ENCODE peak calls at places on chromosomes 13 and 19, in six cellular contexts. One of them, this sample, is unnamed.

GRCh38 chr19:40241809-40242384 is 15.4 kb upstream of the CCNP start:
- DNase-seq in fibroblast of pulmonary artery: peak; percentile 96
- DNase-seq in NCI-H187 treated with DMSO at 0.1 percent for 48 hours: no peak
- DNase-seq in amniotic stem cell: no peak
- DNase-seq in endothelial cell of umbilical vein: peak; percentile 91
- DNase-seq in immature natural killer cell: no peak
- DNase-seq in this sample: no peak

GRCh38 chr13:34416833-34417425 is 525.1 kb upstream of the NBEA start:
- DNase-seq in endothelial cell of umbilical vein: no peak
- DNase-seq in immature natural killer cell: no peak
- DNase-seq in NCI-H187 treated with DMSO at 0.1 percent for 48 hours: no peak
- DNase-seq in amniotic stem cell: no peak
- DNase-seq in fibroblast of pulmonary artery: peak; percentile 80
- DNase-seq in this sample: no peak

GRCh38 chr13:77390391-77390790 is 63.5 kb upstream of the MYCBP2 start:
- DNase-seq in endothelial cell of umbilical vein: no peak
- DNase-seq in fibroblast of pulmonary artery: no peak
- DNase-seq in amniotic stem cell: no peak
- DNase-seq in immature natural killer cell: no peak
- DNase-seq in NCI-H187 treated with DMSO at 0.1 percent for 48 hours: no peak
- DNase-seq in this sample: no peak

GRCh38 chr19:2455481-2456300 is 1.1 kb downstream of the LMNB2 start:
- DNase-seq in amniotic stem cell: no peak
- DNase-seq in endothelial cell of umbilical vein: no peak
- DNase-seq in immature natural killer cell: peak; percentile 35
- DNase-seq in fibroblast of pulmonary artery: no peak
- DNase-seq in NCI-H187 treated with DMSO at 0.1 percent for 48 hours: no peak
- DNase-seq in this sample: no peak

GRCh38 chr13:91369432-91369831 is 21.9 kb downstream of the MIR17HG start:
- DNase-seq in fibroblast of pulmonary artery: peak; percentile 73
- DNase-seq in immature natural killer cell: no peak
- DNase-seq in NCI-H187 treated with DMSO at 0.1 percent for 48 hours: no peak
- DNase-seq in endothelial cell of umbilical vein: peak; percentile 67
- DNase-seq in amniotic stem cell: no peak
- DNase-seq in this sample: no peak

GRCh38 chr13:92164822-92165221 is 766.4 kb downstream of the GPC5 start:
- DNase-seq in amniotic stem cell: no peak
- DNase-seq in NCI-H187 treated with DMSO at 0.1 percent for 48 hours: no peak
- DNase-seq in fibroblast of pulmonary artery: no peak
- DNase-seq in immature natural killer cell: no peak
- DNase-seq in endothelial cell of umbilical vein: no peak
- DNase-seq in this sample: no peak

GRCh38 chr13:101121608-101122007 is 294.7 kb downstream of the NALCN start:
- DNase-seq in fibroblast of pulmonary artery: no peak
- DNase-seq in amniotic stem cell: no peak
- DNase-seq in endothelial cell of umbilical vein: no peak
- DNase-seq in immature natural killer cell: no peak
- DNase-seq in NCI-H187 treated with DMSO at 0.1 percent for 48 hours: no peak
- DNase-seq in this sample: no peak

GRCh38 chr19:19602136-19602712 is 16.3 kb downstream of the PBX4 start:
- DNase-seq in amniotic stem cell: no peak
- DNase-seq in fibroblast of pulmonary artery: no peak
- DNase-seq in endothelial cell of umbilical vein: no peak
- DNase-seq in NCI-H187 treated with DMSO at 0.1 percent for 48 hours: no peak
- DNase-seq in immature natural killer cell: no peak
- DNase-seq in this sample: no peak

GRCh38 chr19:7636691-7637373 is at the start of gene STXBP2:
- DNase-seq in immature natural killer cell: peak; percentile 90
- DNase-seq in amniotic stem cell: no peak
- DNase-seq in fibroblast of pulmonary artery: peak; percentile 42
- DNase-seq in endothelial cell of umbilical vein: peak; percentile 34
- DNase-seq in NCI-H187 treated with DMSO at 0.1 percent for 48 hours: no peak
- DNase-seq in this sample: peak; percentile 5

GRCh38 chr19:27776020-27776419 is 1436.9 kb downstream of the UQCRFS1 start:
- DNase-seq in NCI-H187 treated with DMSO at 0.1 percent for 48 hours: no peak
- DNase-seq in endothelial cell of umbilical vein: no peak
- DNase-seq in amniotic stem cell: no peak
- DNase-seq in fibroblast of pulmonary artery: peak; percentile 85
- DNase-seq in immature natural killer cell: no peak
- DNase-seq in this sample: no peak

GRCh38 chr13:24271611-24272451 is 37.5 kb upstream of the C1QTNF9 start:
- DNase-seq in NCI-H187 treated with DMSO at 0.1 percent for 48 hours: no peak
- DNase-seq in fibroblast of pulmonary artery: peak; percentile 81
- DNase-seq in amniotic stem cell: no peak
- DNase-seq in endothelial cell of umbilical vein: peak; percentile 60
- DNase-seq in immature natural killer cell: peak; percentile 84
- DNase-seq in this sample: no peak

GRCh38 chr19:29245221-29245620 is 32.3 kb upstream of the UQCRFS1 start:
- DNase-seq in fibroblast of pulmonary artery: peak; percentile 2
- DNase-seq in amniotic stem cell: no peak
- DNase-seq in NCI-H187 treated with DMSO at 0.1 percent for 48 hours: no peak
- DNase-seq in immature natural killer cell: no peak
- DNase-seq in endothelial cell of umbilical vein: no peak
- DNase-seq in this sample: no peak

GRCh38 chr19:33394723-33395560 is 21.4 kb downstream of the CEBPG start:
- DNase-seq in fibroblast of pulmonary artery: no peak
- DNase-seq in immature natural killer cell: no peak
- DNase-seq in amniotic stem cell: no peak
- DNase-seq in endothelial cell of umbilical vein: peak; percentile 19
- DNase-seq in NCI-H187 treated with DMSO at 0.1 percent for 48 hours: no peak
- DNase-seq in this sample: no peak

GRCh38 chr13:44749906-44750305 is 173.8 kb upstream of the TSC22D1 start:
- DNase-seq in fibroblast of pulmonary artery: no peak
- DNase-seq in amniotic stem cell: no peak
- DNase-seq in NCI-H187 treated with DMSO at 0.1 percent for 48 hours: no peak
- DNase-seq in immature natural killer cell: no peak
- DNase-seq in endothelial cell of umbilical vein: peak; percentile 10
- DNase-seq in this sample: no peak

GRCh38 chr19:7507884-7508283 is 8.0 kb upstream of the ZNF358 start:
- DNase-seq in amniotic stem cell: peak; percentile 43
- DNase-seq in NCI-H187 treated with DMSO at 0.1 percent for 48 hours: no peak
- DNase-seq in fibroblast of pulmonary artery: peak; percentile 82
- DNase-seq in endothelial cell of umbilical vein: peak; percentile 80
- DNase-seq in immature natural killer cell: no peak
- DNase-seq in this sample: no peak

GRCh38 chr19:47230122-47230920 is 678 bp downstream of the BBC3 start:
- DNase-seq in immature natural killer cell: peak; percentile 88
- DNase-seq in NCI-H187 treated with DMSO at 0.1 percent for 48 hours: no peak
- DNase-seq in fibroblast of pulmonary artery: peak; percentile 53
- DNase-seq in amniotic stem cell: no peak
- DNase-seq in endothelial cell of umbilical vein: peak; percentile 61
- DNase-seq in this sample: no peak

GRCh38 chr13:108657520-108657919 is 28.1 kb downstream of the MYO16 start:
- DNase-seq in endothelial cell of umbilical vein: no peak
- DNase-seq in amniotic stem cell: no peak
- DNase-seq in immature natural killer cell: no peak
- DNase-seq in fibroblast of pulmonary artery: no peak
- DNase-seq in NCI-H187 treated with DMSO at 0.1 percent for 48 hours: no peak
- DNase-seq in this sample: no peak

GRCh38 chr19:7921302-7921954 is 1.3 kb downstream of the SNAPC2 start:
- DNase-seq in immature natural killer cell: no peak
- DNase-seq in fibroblast of pulmonary artery: no peak
- DNase-seq in NCI-H187 treated with DMSO at 0.1 percent for 48 hours: no peak
- DNase-seq in endothelial cell of umbilical vein: no peak
- DNase-seq in amniotic stem cell: no peak
- DNase-seq in this sample: no peak

GRCh38 chr19:42514449-42514848 is 13.8 kb downstream of the CEACAM1 start:
- DNase-seq in endothelial cell of umbilical vein: no peak
- DNase-seq in NCI-H187 treated with DMSO at 0.1 percent for 48 hours: no peak
- DNase-seq in fibroblast of pulmonary artery: no peak
- DNase-seq in immature natural killer cell: no peak
- DNase-seq in amniotic stem cell: no peak
- DNase-seq in this sample: no peak

GRCh38 chr19:11446652-11447301 is 11.3 kb downstream of the PRKCSH start:
- DNase-seq in NCI-H187 treated with DMSO at 0.1 percent for 48 hours: no peak
- DNase-seq in immature natural killer cell: peak; percentile 38
- DNase-seq in amniotic stem cell: no peak
- DNase-seq in endothelial cell of umbilical vein: peak; percentile 21
- DNase-seq in fibroblast of pulmonary artery: peak; percentile 33
- DNase-seq in this sample: no peak

GRCh38 chr13:83831796-83832195 is 50.5 kb downstream of the SLITRK1 start:
- DNase-seq in amniotic stem cell: no peak
- DNase-seq in endothelial cell of umbilical vein: no peak
- DNase-seq in fibroblast of pulmonary artery: no peak
- DNase-seq in NCI-H187 treated with DMSO at 0.1 percent for 48 hours: no peak
- DNase-seq in immature natural killer cell: no peak
- DNase-seq in this sample: no peak

GRCh38 chr13:59477011-59477410 is 686.7 kb downstream of the DIAPH3 start:
- DNase-seq in endothelial cell of umbilical vein: peak; percentile 41
- DNase-seq in fibroblast of pulmonary artery: no peak
- DNase-seq in immature natural killer cell: no peak
- DNase-seq in amniotic stem cell: no peak
- DNase-seq in NCI-H187 treated with DMSO at 0.1 percent for 48 hours: no peak
- DNase-seq in this sample: no peak

GRCh38 chr19:31459430-31459829 is 110.2 kb upstream of the TSHZ3 start:
- DNase-seq in fibroblast of pulmonary artery: no peak
- DNase-seq in endothelial cell of umbilical vein: no peak
- DNase-seq in immature natural killer cell: no peak
- DNase-seq in NCI-H187 treated with DMSO at 0.1 percent for 48 hours: no peak
- DNase-seq in amniotic stem cell: no peak
- DNase-seq in this sample: no peak

GRCh38 chr13:33017410-33017929 is 1.2 kb downstream of the KL start:
- DNase-seq in fibroblast of pulmonary artery: peak; percentile 71
- DNase-seq in NCI-H187 treated with DMSO at 0.1 percent for 48 hours: no peak
- DNase-seq in amniotic stem cell: no peak
- DNase-seq in endothelial cell of umbilical vein: peak; percentile 30
- DNase-seq in immature natural killer cell: peak; percentile 25
- DNase-seq in this sample: no peak

GRCh38 chr19:49546825-49547565 is 19.2 kb downstream of the RCN3 start:
- DNase-seq in fibroblast of pulmonary artery: peak; percentile 95
- DNase-seq in endothelial cell of umbilical vein: peak; percentile 90
- DNase-seq in immature natural killer cell: peak; percentile 80
- DNase-seq in NCI-H187 treated with DMSO at 0.1 percent for 48 hours: peak; percentile 83
- DNase-seq in amniotic stem cell: peak; percentile 86
- DNase-seq in this sample: peak; percentile 61

GRCh38 chr13:33052446-33052845 is 36.2 kb downstream of the KL start:
- DNase-seq in NCI-H187 treated with DMSO at 0.1 percent for 48 hours: no peak
- DNase-seq in amniotic stem cell: no peak
- DNase-seq in fibroblast of pulmonary artery: peak; percentile 18
- DNase-seq in immature natural killer cell: no peak
- DNase-seq in endothelial cell of umbilical vein: no peak
- DNase-seq in this sample: no peak

GRCh38 chr13:30027569-30028455 is 177.4 kb upstream of the UBL3 start:
- DNase-seq in immature natural killer cell: no peak
- DNase-seq in fibroblast of pulmonary artery: no peak
- DNase-seq in amniotic stem cell: no peak
- DNase-seq in NCI-H187 treated with DMSO at 0.1 percent for 48 hours: no peak
- DNase-seq in endothelial cell of umbilical vein: peak; percentile 25
- DNase-seq in this sample: no peak

GRCh38 chr19:31283701-31284100 is 65.5 kb downstream of the TSHZ3 start:
- DNase-seq in fibroblast of pulmonary artery: no peak
- DNase-seq in endothelial cell of umbilical vein: no peak
- DNase-seq in amniotic stem cell: no peak
- DNase-seq in immature natural killer cell: no peak
- DNase-seq in NCI-H187 treated with DMSO at 0.1 percent for 48 hours: no peak
- DNase-seq in this sample: no peak

GRCh38 chr19:15305582-15306334 is 26.6 kb downstream of the BRD4 start:
- DNase-seq in fibroblast of pulmonary artery: no peak
- DNase-seq in endothelial cell of umbilical vein: no peak
- DNase-seq in amniotic stem cell: no peak
- DNase-seq in NCI-H187 treated with DMSO at 0.1 percent for 48 hours: no peak
- DNase-seq in immature natural killer cell: no peak
- DNase-seq in this sample: no peak

GRCh38 chr13:41060723-41061074 is 610 bp upstream of the WBP4 start:
- DNase-seq in NCI-H187 treated with DMSO at 0.1 percent for 48 hours: no peak
- DNase-seq in endothelial cell of umbilical vein: peak; percentile 81
- DNase-seq in immature natural killer cell: peak; percentile 82
- DNase-seq in amniotic stem cell: peak; percentile 65
- DNase-seq in fibroblast of pulmonary artery: no peak
- DNase-seq in this sample: peak; percentile 53

GRCh38 chr13:75877092-75877491 is 241.0 kb downstream of the LMO7 start:
- DNase-seq in amniotic stem cell: no peak
- DNase-seq in immature natural killer cell: no peak
- DNase-seq in NCI-H187 treated with DMSO at 0.1 percent for 48 hours: no peak
- DNase-seq in fibroblast of pulmonary artery: no peak
- DNase-seq in endothelial cell of umbilical vein: no peak
- DNase-seq in this sample: no peak

GRCh38 chr13:109698779-109699178 is 87.6 kb downstream of the IRS2 start:
- DNase-seq in amniotic stem cell: no peak
- DNase-seq in NCI-H187 treated with DMSO at 0.1 percent for 48 hours: no peak
- DNase-seq in immature natural killer cell: no peak
- DNase-seq in fibroblast of pulmonary artery: peak; percentile 72
- DNase-seq in endothelial cell of umbilical vein: no peak
- DNase-seq in this sample: no peak

GRCh38 chr19:42086770-42087550 is 11.0 kb downstream of the ZNF574 start:
- DNase-seq in amniotic stem cell: no peak
- DNase-seq in immature natural killer cell: no peak
- DNase-seq in NCI-H187 treated with DMSO at 0.1 percent for 48 hours: no peak
- DNase-seq in fibroblast of pulmonary artery: no peak
- DNase-seq in endothelial cell of umbilical vein: no peak
- DNase-seq in this sample: no peak

GRCh38 chr13:39273953-39274352 is 235.7 kb downstream of the NHLRC3 start:
- DNase-seq in NCI-H187 treated with DMSO at 0.1 percent for 48 hours: no peak
- DNase-seq in immature natural killer cell: no peak
- DNase-seq in fibroblast of pulmonary artery: peak; percentile 40
- DNase-seq in amniotic stem cell: no peak
- DNase-seq in endothelial cell of umbilical vein: peak; percentile 17
- DNase-seq in this sample: peak; percentile 9

GRCh38 chr19:2051771-2052704 is 994 bp upstream of the MKNK2 start:
- DNase-seq in immature natural killer cell: peak; percentile 53
- DNase-seq in amniotic stem cell: no peak
- DNase-seq in fibroblast of pulmonary artery: no peak
- DNase-seq in endothelial cell of umbilical vein: no peak
- DNase-seq in NCI-H187 treated with DMSO at 0.1 percent for 48 hours: no peak
- DNase-seq in this sample: no peak

GRCh38 chr19:38849746-38850230 is at the start of gene HNRNPL:
- DNase-seq in fibroblast of pulmonary artery: no peak
- DNase-seq in NCI-H187 treated with DMSO at 0.1 percent for 48 hours: no peak
- DNase-seq in amniotic stem cell: no peak
- DNase-seq in immature natural killer cell: peak; percentile 100
- DNase-seq in endothelial cell of umbilical vein: no peak
- DNase-seq in this sample: no peak

GRCh38 chr19:51448011-51448744 is 10.1 kb downstream of the SIGLEC8 start:
- DNase-seq in NCI-H187 treated with DMSO at 0.1 percent for 48 hours: no peak
- DNase-seq in amniotic stem cell: no peak
- DNase-seq in fibroblast of pulmonary artery: no peak
- DNase-seq in endothelial cell of umbilical vein: no peak
- DNase-seq in immature natural killer cell: no peak
- DNase-seq in this sample: no peak